ENCODE peak calls at places on chromosomes 4 and X, in five cellular contexts. One of them, this sample, is unnamed.

GRCh38 chrX:24498975-24499374 is 33.9 kb downstream of the PDK3 start:
- DNase-seq in CD8-positive, alpha-beta T cell: no peak
- DNase-seq in hypothalamus: no peak
- DNase-seq in activated T-cell treated with anti-CD3 and anti-CD28 coated beads, Interleukin-2, amount 50 U/mL, for 72 hours: no peak
- DNase-seq in H7: no peak
- DNase-seq in this sample: no peak

GRCh38 chrX:118847676-118848075 is 24.1 kb downstream of the ZCCHC12 start:
- DNase-seq in CD8-positive, alpha-beta T cell: no peak
- DNase-seq in hypothalamus: no peak
- DNase-seq in H7: peak
- DNase-seq in activated T-cell treated with anti-CD3 and anti-CD28 coated beads, Interleukin-2, amount 50 U/mL, for 72 hours: no peak
- DNase-seq in this sample: no peak

GRCh38 chrX:916235-916609 is 285.6 kb downstream of the SHOX start:
- DNase-seq in H7: no peak
- DNase-seq in hypothalamus: no peak
- DNase-seq in CD8-positive, alpha-beta T cell: no peak
- DNase-seq in activated T-cell treated with anti-CD3 and anti-CD28 coated beads, Interleukin-2, amount 50 U/mL, for 72 hours: no peak
- DNase-seq in this sample: no peak

GRCh38 chr4:184232975-184233374 is 15.3 kb upstream of the ENPP6 start:
- DNase-seq in CD8-positive, alpha-beta T cell: no peak
- DNase-seq in H7: no peak
- DNase-seq in activated T-cell treated with anti-CD3 and anti-CD28 coated beads, Interleukin-2, amount 50 U/mL, for 72 hours: no peak
- DNase-seq in hypothalamus: no peak
- DNase-seq in this sample: no peak

GRCh38 chrX:43958529-43958928 is 14.7 kb downstream of the NDP start:
- DNase-seq in activated T-cell treated with anti-CD3 and anti-CD28 coated beads, Interleukin-2, amount 50 U/mL, for 72 hours: peak
- DNase-seq in CD8-positive, alpha-beta T cell: no peak
- DNase-seq in hypothalamus: no peak
- DNase-seq in H7: peak
- DNase-seq in this sample: no peak

GRCh38 chr4:84994280-84994679 is 27.8 kb upstream of the WDFY3 start:
- DNase-seq in hypothalamus: no peak
- DNase-seq in CD8-positive, alpha-beta T cell: no peak
- DNase-seq in activated T-cell treated with anti-CD3 and anti-CD28 coated beads, Interleukin-2, amount 50 U/mL, for 72 hours: no peak
- DNase-seq in H7: peak
- DNase-seq in this sample: no peak

GRCh38 chr4:9898596-9899345 is 117.3 kb downstream of the DRD5 start:
- DNase-seq in activated T-cell treated with anti-CD3 and anti-CD28 coated beads, Interleukin-2, amount 50 U/mL, for 72 hours: peak
- DNase-seq in CD8-positive, alpha-beta T cell: no peak
- DNase-seq in hypothalamus: no peak
- DNase-seq in H7: peak
- DNase-seq in this sample: no peak

GRCh38 chr4:87426865-87427517 is 4.6 kb downstream of the NUDT9 start:
- DNase-seq in activated T-cell treated with anti-CD3 and anti-CD28 coated beads, Interleukin-2, amount 50 U/mL, for 72 hours: no peak
- DNase-seq in CD8-positive, alpha-beta T cell: no peak
- DNase-seq in hypothalamus: no peak
- DNase-seq in H7: no peak
- DNase-seq in this sample: no peak

GRCh38 chr4:147479817-147480216 is 1.1 kb upstream of the EDNRA start:
- DNase-seq in activated T-cell treated with anti-CD3 and anti-CD28 coated beads, Interleukin-2, amount 50 U/mL, for 72 hours: no peak
- DNase-seq in H7: no peak
- DNase-seq in hypothalamus: no peak
- DNase-seq in CD8-positive, alpha-beta T cell: no peak
- DNase-seq in this sample: no peak

GRCh38 chr4:140163029-140163810 is 9.2 kb upstream of the MAML3 start:
- DNase-seq in activated T-cell treated with anti-CD3 and anti-CD28 coated beads, Interleukin-2, amount 50 U/mL, for 72 hours: no peak
- DNase-seq in H7: no peak
- DNase-seq in CD8-positive, alpha-beta T cell: no peak
- DNase-seq in hypothalamus: no peak
- DNase-seq in this sample: no peak

GRCh38 chr4:135694066-135694465 is 1492.5 kb upstream of the PABPC4L start:
- DNase-seq in activated T-cell treated with anti-CD3 and anti-CD28 coated beads, Interleukin-2, amount 50 U/mL, for 72 hours: no peak
- DNase-seq in hypothalamus: no peak
- DNase-seq in H7: no peak
- DNase-seq in CD8-positive, alpha-beta T cell: no peak
- DNase-seq in this sample: no peak

GRCh38 chrX:65723706-65724105 is 56.3 kb downstream of the MSN start:
- DNase-seq in CD8-positive, alpha-beta T cell: peak
- DNase-seq in H7: no peak
- DNase-seq in hypothalamus: no peak
- DNase-seq in activated T-cell treated with anti-CD3 and anti-CD28 coated beads, Interleukin-2, amount 50 U/mL, for 72 hours: peak
- DNase-seq in this sample: no peak

GRCh38 chr4:162461952-162462351 is 298.2 kb upstream of the FSTL5 start:
- DNase-seq in CD8-positive, alpha-beta T cell: no peak
- DNase-seq in activated T-cell treated with anti-CD3 and anti-CD28 coated beads, Interleukin-2, amount 50 U/mL, for 72 hours: no peak
- DNase-seq in H7: no peak
- DNase-seq in hypothalamus: no peak
- DNase-seq in this sample: no peak

GRCh38 chr4:16264798-16265197 is 38.5 kb upstream of the TAPT1 start:
- DNase-seq in H7: peak
- DNase-seq in activated T-cell treated with anti-CD3 and anti-CD28 coated beads, Interleukin-2, amount 50 U/mL, for 72 hours: no peak
- DNase-seq in hypothalamus: no peak
- DNase-seq in CD8-positive, alpha-beta T cell: no peak
- DNase-seq in this sample: no peak

GRCh38 chr4:79621061-79621460 is 213.0 kb upstream of the GK2 start:
- DNase-seq in H7: no peak
- DNase-seq in hypothalamus: no peak
- DNase-seq in CD8-positive, alpha-beta T cell: no peak
- DNase-seq in activated T-cell treated with anti-CD3 and anti-CD28 coated beads, Interleukin-2, amount 50 U/mL, for 72 hours: no peak
- DNase-seq in this sample: no peak

GRCh38 chrX:131752493-131753198 is 208.8 kb downstream of the OR13H1 start:
- DNase-seq in H7: no peak
- DNase-seq in hypothalamus: no peak
- DNase-seq in activated T-cell treated with anti-CD3 and anti-CD28 coated beads, Interleukin-2, amount 50 U/mL, for 72 hours: peak
- DNase-seq in CD8-positive, alpha-beta T cell: no peak
- DNase-seq in this sample: no peak

GRCh38 chr4:12993923-12994322 is 490.2 kb downstream of the RAB28 start:
- DNase-seq in CD8-positive, alpha-beta T cell: no peak
- DNase-seq in activated T-cell treated with anti-CD3 and anti-CD28 coated beads, Interleukin-2, amount 50 U/mL, for 72 hours: no peak
- DNase-seq in hypothalamus: no peak
- DNase-seq in H7: no peak
- DNase-seq in this sample: no peak

GRCh38 chr4:138861130-138861529 is 154.5 kb upstream of the NOCT start:
- DNase-seq in activated T-cell treated with anti-CD3 and anti-CD28 coated beads, Interleukin-2, amount 50 U/mL, for 72 hours: no peak
- DNase-seq in H7: no peak
- DNase-seq in hypothalamus: no peak
- DNase-seq in CD8-positive, alpha-beta T cell: no peak
- DNase-seq in this sample: no peak

GRCh38 chr4:106032851-106033286 is 137.6 kb downstream of the NPNT start:
- DNase-seq in activated T-cell treated with anti-CD3 and anti-CD28 coated beads, Interleukin-2, amount 50 U/mL, for 72 hours: no peak
- DNase-seq in H7: no peak
- DNase-seq in CD8-positive, alpha-beta T cell: no peak
- DNase-seq in hypothalamus: no peak
- DNase-seq in this sample: no peak

GRCh38 chr4:3280466-3280865 is 12.4 kb upstream of the RGS12 start:
- DNase-seq in hypothalamus: no peak
- DNase-seq in activated T-cell treated with anti-CD3 and anti-CD28 coated beads, Interleukin-2, amount 50 U/mL, for 72 hours: no peak
- DNase-seq in H7: no peak
- DNase-seq in CD8-positive, alpha-beta T cell: no peak
- DNase-seq in this sample: no peak

GRCh38 chr4:138775890-138776289 is 239.7 kb upstream of the NOCT start:
- DNase-seq in hypothalamus: no peak
- DNase-seq in CD8-positive, alpha-beta T cell: no peak
- DNase-seq in activated T-cell treated with anti-CD3 and anti-CD28 coated beads, Interleukin-2, amount 50 U/mL, for 72 hours: no peak
- DNase-seq in H7: no peak
- DNase-seq in this sample: no peak

GRCh38 chr4:74364649-74365491 is at the start of gene EREG:
- DNase-seq in CD8-positive, alpha-beta T cell: peak
- DNase-seq in hypothalamus: no peak
- DNase-seq in activated T-cell treated with anti-CD3 and anti-CD28 coated beads, Interleukin-2, amount 50 U/mL, for 72 hours: peak
- DNase-seq in H7: peak
- DNase-seq in this sample: no peak

GRCh38 chr4:113499696-113500095 is 261.8 kb downstream of the CAMK2D start:
- DNase-seq in activated T-cell treated with anti-CD3 and anti-CD28 coated beads, Interleukin-2, amount 50 U/mL, for 72 hours: no peak
- DNase-seq in H7: no peak
- DNase-seq in CD8-positive, alpha-beta T cell: no peak
- DNase-seq in hypothalamus: no peak
- DNase-seq in this sample: no peak

GRCh38 chrX:71489540-71489939 is 43.4 kb upstream of the OGT start:
- DNase-seq in hypothalamus: no peak
- DNase-seq in activated T-cell treated with anti-CD3 and anti-CD28 coated beads, Interleukin-2, amount 50 U/mL, for 72 hours: no peak
- DNase-seq in H7: no peak
- DNase-seq in CD8-positive, alpha-beta T cell: no peak
- DNase-seq in this sample: no peak